ENCODE peak calls at places on chromosomes 13 and 19, in seven cellular contexts. M, C, N, G, L, A and O are unnamed samples.
A peak's percentile ranks its signal among the peaks of the same experiment; 100 is the strongest.

GRCh38 chr19:52734340-52734892 is 428 bp downstream of the ZNF611 start:
- DNase-seq in M (peak; percentile 24), C (peak; percentile 6), N (no peak), G (no peak), L (peak; percentile 29), A (peak; percentile 57), O (no peak)

GRCh38 chr19:35743640-35744306 is 1.4 kb downstream of the U2AF1L4 start:
- DNase-seq in M (no peak), C (no peak), N (no peak), G (no peak), L (no peak), A (no peak), O (no peak)

GRCh38 chr19:44807162-44807561 is 1.7 kb upstream of the BCAM start:
- DNase-seq in M (no peak), C (no peak), N (no peak), G (no peak), L (peak; percentile 29), A (no peak), O (no peak)

GRCh38 chr19:40241809-40242384 is 15.4 kb upstream of the CCNP start:
- DNase-seq in M (no peak), C (peak; percentile 46), N (peak; percentile 65), G (no peak), L (no peak), A (peak; percentile 76), O (peak; percentile 89)

GRCh38 chr19:45138303-45138751 is 22.5 kb downstream of the NKPD1 start:
- DNase-seq in M (no peak), C (no peak), N (no peak), G (no peak), L (no peak), A (no peak), O (no peak)

GRCh38 chr13:28744656-28745055 is 25.9 kb upstream of the SLC46A3 start:
- DNase-seq in M (no peak), C (no peak), N (no peak), G (no peak), L (no peak), A (no peak), O (no peak)

GRCh38 chr13:74040200-74040599 is 94.0 kb downstream of the KLF12 start:
- DNase-seq in M (peak; percentile 77), C (peak; percentile 29), N (peak; percentile 32), G (no peak), L (no peak), A (no peak), O (peak; percentile 24)

GRCh38 chr13:46389985-46390384 is 2.9 kb upstream of the RUBCNL start:
- DNase-seq in M (no peak), C (peak; percentile 26), N (no peak), G (no peak), L (no peak), A (peak; percentile 84), O (no peak)

GRCh38 chr19:51251453-51251790 is 542 bp downstream of the SIGLECL1 start:
- DNase-seq in M (no peak), C (no peak), N (no peak), G (no peak), L (no peak), A (no peak), O (no peak)

GRCh38 chr13:43119206-43119605 is 95.8 kb downstream of the DNAJC15 start:
- DNase-seq in M (no peak), C (no peak), N (no peak), G (no peak), L (no peak), A (no peak), O (no peak)

GRCh38 chr19:38733493-38734175 is 10.6 kb downstream of the CAPN12 start:
- DNase-seq in M (no peak), C (no peak), N (no peak), G (no peak), L (no peak), A (no peak), O (peak; percentile 30)

GRCh38 chr19:28535352-28535775 is 677.6 kb downstream of the UQCRFS1 start:
- DNase-seq in M (no peak), C (no peak), N (no peak), G (no peak), L (no peak), A (no peak), O (no peak)

GRCh38 chr19:13164370-13165090 is 14.3 kb downstream of the IER2 start:
- DNase-seq in M (peak; percentile 91), C (peak; percentile 69), N (peak; percentile 72), G (no peak), L (peak; percentile 5), A (peak; percentile 35), O (no peak)

GRCh38 chr13:36788276-36788675 is 30.7 kb upstream of the RFXAP start:
- DNase-seq in M (no peak), C (peak; percentile 28), N (peak; percentile 11), G (peak; percentile 57), L (no peak), A (no peak), O (no peak)

GRCh38 chr13:24651718-24652345 is 28.4 kb upstream of the ATP12A start:
- DNase-seq in M (no peak), C (no peak), N (no peak), G (no peak), L (no peak), A (no peak), O (no peak)

GRCh38 chr19:58097783-58098681 is at the start of gene ZSCAN18:
- DNase-seq in M (peak; percentile 98), C (peak; percentile 96), N (peak; percentile 96), G (peak; percentile 5), L (peak; percentile 94), A (peak; percentile 96), O (peak; percentile 85)

GRCh38 chr19:11674067-11674492 is 64.7 kb downstream of the ZNF823 start:
- DNase-seq in M (no peak), C (no peak), N (no peak), G (no peak), L (no peak), A (no peak), O (no peak)

GRCh38 chr13:47459512-47459911 is 541.6 kb downstream of the SUCLA2 start:
- DNase-seq in M (no peak), C (peak; percentile 64), N (peak; percentile 42), G (peak; percentile 11), L (no peak), A (no peak), O (no peak)

GRCh38 chr19:18421371-18421959 is 2.3 kb downstream of the SSBP4 start:
- DNase-seq in M (no peak), C (no peak), N (no peak), G (no peak), L (no peak), A (no peak), O (no peak)

GRCh38 chr19:34505321-34506025 is 23.9 kb downstream of the WTIP start:
- DNase-seq in M (no peak), C (no peak), N (no peak), G (no peak), L (no peak), A (no peak), O (no peak)

GRCh38 chr13:60583911-60584753 is 187.1 kb downstream of the TDRD3 start:
- DNase-seq in M (peak; percentile 15), C (peak; percentile 86), N (peak; percentile 92), G (peak; percentile 20), L (no peak), A (no peak), O (no peak)

GRCh38 chr19:51514866-51515481 is 13.4 kb upstream of the SIGLEC12 start:
- DNase-seq in M (no peak), C (peak; percentile 45), N (peak; percentile 71), G (peak; percentile 58), L (peak; percentile 34), A (no peak), O (peak; percentile 30)